ENCODE peak calls at places on chromosomes 13 and 19, in ten cellular contexts. H is cardiac muscle cell; O is effector memory CD4-positive, alpha-beta T cell; X is mesenchymal stem cell; L is hepatocyte; F is tibial artery; N is CD8-positive, alpha-beta T cell; T is IMR-90; C is neural progenitor cell; J is prostate gland. D is an unnamed sample. For H3K27me3 and H3K4me1, the result is how much of the 10 kb centered on the place peaks cover.

GRCh38 chr13:111503905-111504695 is 183.7 kb downstream of the TEX29 start:
- DNase-seq in H (no peak), O (no peak), X (no peak), L (no peak), F (no peak), N (no peak), T (no peak), C (no peak), J (no peak), D (no peak)

GRCh38 chr19:41540041-41540695 is 35.8 kb upstream of the CEACAM21 start:
- DNase-seq in H (peak), O (no peak), X (peak), L (no peak), F (no peak), N (no peak), T (no peak), C (no peak), J (no peak), D (no peak)

GRCh38 chr19:35932291-35932936 is 3.8 kb upstream of the LRFN3 start:
- DNase-seq in H (no peak), O (no peak), X (no peak), L (no peak), F (no peak), N (no peak), T (no peak), C (no peak), J (no peak), D (no peak)

GRCh38 chr13:72891423-72891822 is 109.5 kb downstream of the PIBF1 start:
- DNase-seq in H (no peak), O (no peak), X (no peak), L (no peak), F (no peak), N (no peak), T (no peak), C (no peak), J (no peak), D (no peak)

GRCh38 chr13:85828094-85828684 is 29.0 kb upstream of the SLITRK6 start:
- DNase-seq in H (peak), O (no peak), X (peak), L (peak), F (no peak), N (no peak), T (peak), C (peak), J (no peak), D (peak)

GRCh38 chr13:74442751-74443150 is 308.5 kb upstream of the KLF12 start:
- DNase-seq in H (no peak), O (no peak), X (no peak), L (no peak), F (no peak), N (no peak), T (no peak), C (no peak), J (no peak), D (no peak)

GRCh38 chr13:83618966-83619365 is 263.3 kb downstream of the SLITRK1 start:
- DNase-seq in H (peak), O (no peak), X (no peak), L (no peak), F (no peak), N (no peak), T (no peak), C (no peak), J (no peak), D (peak)

GRCh38 chr13:101149735-101150380 is 266.4 kb downstream of the NALCN start:
- DNase-seq in H (peak), O (no peak), X (peak), L (peak), F (no peak), N (no peak), T (peak), C (peak), J (no peak), D (peak)

GRCh38 chr19:31548941-31549340 is 199.7 kb upstream of the TSHZ3 start:
- DNase-seq in H (peak), O (no peak), X (peak), L (peak), F (no peak), N (no peak), T (peak), C (peak), J (no peak), D (peak)

GRCh38 chr19:33699754-33700407 is 78.1 kb downstream of the CHST8 start:
- DNase-seq in H (no peak), O (no peak), X (no peak), L (no peak), F (no peak), N (no peak), T (no peak), C (no peak), J (no peak), D (no peak)

GRCh38 chr13:99741979-99742378 is 229.6 kb downstream of the ZIC5 start:
- DNase-seq in H (no peak), O (no peak), X (no peak), L (no peak), F (no peak), N (no peak), T (no peak), C (no peak), J (no peak), D (no peak)

GRCh38 chr19:52270266-52270885 is 989 bp downstream of the ZNF766 start:
- DNase-seq in H (no peak), O (no peak), X (no peak), L (peak), F (no peak), N (no peak), T (peak), C (peak), J (no peak), D (peak)

GRCh38 chr13:100274942-100275506 is 186.1 kb downstream of the PCCA start:
- DNase-seq in H (no peak), O (no peak), X (peak), L (no peak), F (no peak), N (no peak), T (peak), C (no peak), J (no peak), D (no peak)

GRCh38 chr19:35479278-35479677 is 11.0 kb downstream of the KRTDAP start:
- DNase-seq in H (no peak), O (no peak), X (no peak), L (no peak), F (no peak), N (no peak), T (no peak), C (no peak), J (no peak), D (no peak)

GRCh38 chr19:3413796-3414327 is 47.5 kb downstream of the NFIC start:
- DNase-seq in H (no peak), O (no peak), X (peak), L (no peak), F (no peak), N (no peak), T (no peak), C (no peak), J (no peak), D (no peak)

GRCh38 chr13:97944396-97945029 is 9.0 kb upstream of the IPO5 start:
- DNase-seq in H (peak), O (no peak), X (peak), L (no peak), F (no peak), N (no peak), T (peak), C (no peak), J (no peak), D (peak)

GRCh38 chr13:102322211-102322610 is 79.6 kb downstream of the FGF14 start:
- DNase-seq in H (no peak), O (no peak), X (no peak), L (no peak), F (no peak), N (no peak), T (no peak), C (no peak), J (no peak), D (no peak)

GRCh38 chr19:49403404-49404187 is 15.5 kb downstream of the KASH5 start:
- DNase-seq in H (no peak), O (no peak), X (no peak), L (no peak), F (no peak), N (no peak), T (peak), C (peak), J (no peak), D (no peak)

GRCh38 chr19:12090807-12091206 is 26.3 kb downstream of the ZNF844 start:
- DNase-seq in H (peak), O (peak), X (peak), L (peak), F (peak), N (peak), T (peak), C (peak), J (peak), D (peak)

GRCh38 chr13:48132961-48133360 is 38.1 kb upstream of the MED4 start:
- DNase-seq in H (no peak), O (no peak), X (no peak), L (no peak), F (no peak), N (no peak), T (no peak), C (no peak), J (no peak), D (no peak)

GRCh38 chr19:10863107-10863700 is 8.1 kb upstream of the CARM1 start:
- DNase-seq in H (peak), O (no peak), X (peak), L (peak), F (peak), N (no peak), T (no peak), C (no peak), J (peak), D (peak)

GRCh38 chr19:31110331-31110730 is 238.9 kb downstream of the TSHZ3 start:
- DNase-seq in H (peak), O (no peak), X (peak), L (peak), F (no peak), N (no peak), T (peak), C (peak), J (no peak), D (peak)

GRCh38 chr19:11418518-11419506 is at the start of gene RGL3:
- DNase-seq in H (no peak), O (no peak), X (no peak), L (peak), F (peak), N (no peak), T (no peak), C (peak), J (peak), D (peak)

GRCh38 chr13:100528820-100529219 is 59.8 kb downstream of the GGACT start:
- DNase-seq in H (no peak), O (no peak), X (no peak), L (no peak), F (no peak), N (no peak), T (no peak), C (no peak), J (no peak), D (no peak)

GRCh38 chr19:27780367-27781065 is 1432.4 kb downstream of the UQCRFS1 start:
- DNase-seq in H (no peak), O (no peak), X (no peak), L (no peak), F (no peak), N (no peak), T (no peak), C (no peak), J (no peak), D (no peak)

GRCh38 chr19:45169602-45170001 is 8.4 kb downstream of the TRAPPC6A start:
- DNase-seq in H (no peak), O (no peak), X (no peak), L (peak), F (no peak), N (no peak), T (no peak), C (no peak), J (no peak), D (no peak)

GRCh38 chr13:90445179-90445578 is 902.3 kb upstream of the MIR17HG start:
- DNase-seq in H (peak), O (no peak), X (peak), L (peak), F (no peak), N (no peak), T (peak), C (peak), J (no peak), D (peak)

GRCh38 chr19:15371119-15371518 is 8.5 kb downstream of the AKAP8 start:
- DNase-seq in H (no peak), O (no peak), X (no peak), L (no peak), F (no peak), N (no peak), T (no peak), C (no peak), J (no peak), D (no peak)

GRCh38 chr19:36401475-36401874 is 17.0 kb downstream of the ZFP82 start:
- DNase-seq in H (no peak), O (no peak), X (no peak), L (no peak), F (no peak), N (no peak), T (no peak), C (no peak), J (no peak), D (no peak)

GRCh38 chr13:30892966-30893365 is 13.1 kb upstream of the MEDAG start:
- DNase-seq in H (peak), O (no peak), X (peak), L (peak), F (peak), N (no peak), T (peak), C (peak), J (no peak), D (peak)

DNA sequence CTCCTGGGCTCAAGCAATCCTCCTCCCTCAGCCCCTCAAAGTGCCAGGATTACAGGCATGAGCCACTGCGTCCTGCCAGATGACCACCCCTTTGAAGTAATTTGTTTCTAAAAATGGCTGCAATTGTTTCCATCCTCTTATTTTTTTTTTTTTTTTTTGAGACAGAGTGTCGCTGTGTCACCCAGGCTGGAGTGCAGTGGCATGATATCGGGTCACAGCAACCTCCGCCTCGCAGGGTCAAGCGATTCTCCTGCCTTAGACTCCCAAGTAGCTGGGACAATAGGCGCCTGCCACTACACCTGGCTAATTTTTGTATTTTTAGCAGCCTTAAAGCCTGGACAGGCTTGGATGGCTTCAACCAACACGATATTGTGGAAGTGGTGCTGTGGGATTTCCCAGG is 22.3 kb upstream of the DPP9 start:
- DNase-seq in H (no peak), O (no peak), X (no peak), L (no peak), F (no peak), N (no peak), T (no peak), C (no peak), J (no peak), D (no peak)
- H3K27me3 ChIP-seq in H (under half), O (under half), X (under half), L (under half), F (under half), N (under half), T (under half), C (under half), J (under half), D (under half)

GRCh38 chr19:16624236-16624635 is 3.8 kb downstream of the MED26 start:
- DNase-seq in H (no peak), O (no peak), X (no peak), L (no peak), F (no peak), N (no peak), T (no peak), C (no peak), J (no peak), D (no peak)

GRCh38 chr19:16625183-16625958 is 2.6 kb downstream of the MED26 start:
- DNase-seq in H (no peak), O (no peak), X (no peak), L (no peak), F (no peak), N (no peak), T (no peak), C (no peak), J (no peak), D (no peak)

GRCh38 chr19:16621165-16621800 is 6.7 kb downstream of the MED26 start:
- DNase-seq in H (no peak), O (no peak), X (no peak), L (no peak), F (no peak), N (no peak), T (no peak), C (no peak), J (no peak), D (no peak)

GRCh38 chr19:16623066-16623465 is 4.9 kb downstream of the MED26 start:
- DNase-seq in H (no peak), O (no peak), X (no peak), L (no peak), F (no peak), N (no peak), T (no peak), C (no peak), J (no peak), D (no peak)

GRCh38 chr19:16623576-16623975 is 4.4 kb downstream of the MED26 start:
- DNase-seq in H (no peak), O (no peak), X (no peak), L (no peak), F (no peak), N (no peak), T (no peak), C (no peak), J (no peak), D (no peak)
- H3K4me1 ChIP-seq in H (under half), O (under half), X (under half), L (under half), F (half or more), N (under half), T (under half), C (under half), J (under half), D (under half)

DNA sequence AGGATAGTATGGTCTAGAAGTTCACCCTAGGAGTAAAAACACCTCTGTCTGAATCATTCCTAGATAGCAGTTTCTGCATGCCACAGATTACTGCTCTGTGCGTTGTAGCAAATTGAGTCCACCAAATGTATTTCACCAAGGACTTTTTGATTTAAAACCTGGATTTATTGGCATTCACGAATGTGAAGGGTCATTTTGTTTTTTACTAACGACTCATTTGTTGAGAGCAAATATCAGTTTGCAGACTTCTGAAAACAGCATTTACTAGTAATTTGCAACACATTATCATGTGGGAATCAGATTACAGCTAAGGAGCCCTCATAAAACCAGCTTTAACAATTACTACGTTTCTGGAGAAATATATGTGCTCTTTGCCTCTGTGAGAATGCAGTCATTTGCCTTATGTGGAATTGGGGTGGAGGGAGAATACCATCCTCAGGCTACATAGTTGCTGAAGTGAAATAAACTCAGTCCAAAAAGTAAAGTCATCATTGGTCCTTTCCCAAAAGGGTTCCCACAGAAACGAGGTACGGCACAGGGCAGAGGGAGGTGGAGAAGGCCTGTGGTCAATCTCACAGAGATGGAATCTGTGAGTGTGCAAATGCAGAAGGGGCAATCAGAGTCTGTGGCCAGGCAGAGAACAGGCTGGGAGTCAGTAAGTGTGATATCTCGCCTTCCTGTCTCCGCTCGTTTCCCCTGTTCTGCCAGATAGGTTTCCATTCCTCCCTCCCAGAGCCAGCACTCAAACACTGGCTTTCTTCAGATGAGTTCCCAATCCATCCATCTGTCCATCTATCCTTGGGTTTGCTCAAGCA is 63.1 kb downstream of the DLEU7 start:
- DNase-seq in H (peak), O (no peak), X (no peak), L (no peak), F (no peak), N (no peak), T (no peak), C (no peak), J (no peak), D (peak)
- H3K27me3 ChIP-seq in H (under half), O (under half), X (under half), L (under half), F (under half), N (under half), T (under half), C (under half), J (under half), D (under half)

GRCh38 chr13:80177327-80177726 is 163.6 kb downstream of the SPRY2 start:
- DNase-seq in H (no peak), O (no peak), X (no peak), L (no peak), F (no peak), N (no peak), T (no peak), C (no peak), J (no peak), D (no peak)

GRCh38 chr13:80180745-80181144 is 160.2 kb downstream of the SPRY2 start:
- DNase-seq in H (no peak), O (no peak), X (no peak), L (no peak), F (no peak), N (no peak), T (no peak), C (no peak), J (no peak), D (no peak)
- H3K4me1 ChIP-seq in H (under half), O (under half), X (under half), L (under half), F (under half), N (under half), T (under half), C (under half), J (under half), D (under half)

D was measured in adipocyte.